ENCODE peak calls at places on chromosomes 11 and 22, in nine cellular contexts. One of them, this sample, is unnamed.

GRCh38 chr11:10076458-10077141 is 217.4 kb downstream of the SBF2 start:
- DNase-seq in H9: peak; percentile 77
- DNase-seq in HCT116: peak; percentile 19
- DNase-seq in IMR-90: peak; percentile 63
- DNase-seq in astrocyte: peak; percentile 10
- DNase-seq in HepG2: peak; percentile 19
- DNase-seq in GM23248: peak; percentile 24
- DNase-seq in K562: peak; percentile 69
- DNase-seq in hepatocyte: peak; percentile 6
- DNase-seq in this sample: no peak

GRCh38 chr11:126359431-126360048 is 4.1 kb downstream of the ST3GAL4 start:
- DNase-seq in H9: no peak
- DNase-seq in HCT116: no peak
- DNase-seq in IMR-90: peak; percentile 37
- DNase-seq in astrocyte: peak; percentile 51
- DNase-seq in HepG2: no peak
- DNase-seq in GM23248: peak; percentile 86
- DNase-seq in K562: no peak
- DNase-seq in hepatocyte: peak; percentile 73
- DNase-seq in this sample: no peak

GRCh38 chr22:49024775-49025440 is 802.8 kb downstream of the BRD1 start:
- DNase-seq in H9: no peak
- DNase-seq in HCT116: no peak
- DNase-seq in IMR-90: no peak
- DNase-seq in astrocyte: no peak
- DNase-seq in HepG2: no peak
- DNase-seq in GM23248: no peak
- DNase-seq in K562: no peak
- DNase-seq in hepatocyte: no peak
- DNase-seq in this sample: no peak

GRCh38 chr11:2304156-2305139 is 2.6 kb downstream of the TSPAN32 start:
- DNase-seq in H9: peak; percentile 31
- DNase-seq in HCT116: no peak
- DNase-seq in IMR-90: no peak
- DNase-seq in astrocyte: no peak
- DNase-seq in HepG2: no peak
- DNase-seq in GM23248: no peak
- DNase-seq in K562: no peak
- DNase-seq in hepatocyte: no peak
- DNase-seq in this sample: no peak

GRCh38 chr11:12222099-12222751 is 111.8 kb downstream of the MICAL2 start:
- DNase-seq in H9: no peak
- DNase-seq in HCT116: no peak
- DNase-seq in IMR-90: no peak
- DNase-seq in astrocyte: peak; percentile 67
- DNase-seq in HepG2: peak; percentile 35
- DNase-seq in GM23248: no peak
- DNase-seq in K562: no peak
- DNase-seq in hepatocyte: no peak
- DNase-seq in this sample: peak; percentile 20

GRCh38 chr11:68770781-68771180 is 19.5 kb upstream of the TESMIN start:
- DNase-seq in H9: no peak
- DNase-seq in HCT116: no peak
- DNase-seq in IMR-90: no peak
- DNase-seq in astrocyte: no peak
- DNase-seq in HepG2: no peak
- DNase-seq in GM23248: no peak
- DNase-seq in K562: no peak
- DNase-seq in hepatocyte: no peak
- DNase-seq in this sample: no peak

GRCh38 chr11:9738126-9738525 is 74.2 kb downstream of the SWAP70 start:
- DNase-seq in H9: no peak
- DNase-seq in HCT116: no peak
- DNase-seq in IMR-90: no peak
- DNase-seq in astrocyte: no peak
- DNase-seq in HepG2: no peak
- DNase-seq in GM23248: no peak
- DNase-seq in K562: no peak
- DNase-seq in hepatocyte: no peak
- DNase-seq in this sample: no peak

GRCh38 chr11:128692750-128693578 is 908 bp upstream of the FLI1 start:
- DNase-seq in H9: peak; percentile 58
- DNase-seq in HCT116: no peak
- DNase-seq in IMR-90: no peak
- DNase-seq in astrocyte: no peak
- DNase-seq in HepG2: no peak
- DNase-seq in GM23248: peak; percentile 87
- DNase-seq in K562: no peak
- DNase-seq in hepatocyte: no peak
- DNase-seq in this sample: no peak

GRCh38 chr11:117300301-117300700 is 9.2 kb downstream of the BACE1-AS start:
- DNase-seq in H9: peak; percentile 63
- DNase-seq in HCT116: no peak
- DNase-seq in IMR-90: peak; percentile 54
- DNase-seq in astrocyte: peak; percentile 52
- DNase-seq in HepG2: peak; percentile 52
- DNase-seq in GM23248: peak; percentile 52
- DNase-seq in K562: no peak
- DNase-seq in hepatocyte: peak; percentile 71
- DNase-seq in this sample: no peak

GRCh38 chr22:35397095-35397904 is 2.6 kb upstream of the MCM5 start:
- DNase-seq in H9: no peak
- DNase-seq in HCT116: no peak
- DNase-seq in IMR-90: peak; percentile 29
- DNase-seq in astrocyte: no peak
- DNase-seq in HepG2: peak; percentile 89
- DNase-seq in GM23248: peak; percentile 26
- DNase-seq in K562: no peak
- DNase-seq in hepatocyte: peak; percentile 41
- DNase-seq in this sample: no peak

GRCh38 chr11:103870821-103871309 is 165.6 kb upstream of the DDI1 start:
- DNase-seq in H9: no peak
- DNase-seq in HCT116: no peak
- DNase-seq in IMR-90: no peak
- DNase-seq in astrocyte: no peak
- DNase-seq in HepG2: no peak
- DNase-seq in GM23248: peak; percentile 26
- DNase-seq in K562: no peak
- DNase-seq in hepatocyte: peak; percentile 45
- DNase-seq in this sample: no peak

GRCh38 chr11:96384156-96384555 is 5.6 kb downstream of the CCDC82 start:
- DNase-seq in H9: no peak
- DNase-seq in HCT116: no peak
- DNase-seq in IMR-90: no peak
- DNase-seq in astrocyte: no peak
- DNase-seq in HepG2: no peak
- DNase-seq in GM23248: no peak
- DNase-seq in K562: no peak
- DNase-seq in hepatocyte: no peak
- DNase-seq in this sample: no peak

GRCh38 chr22:42172385-42173172 is 42.0 kb upstream of the CYP2D6 start:
- DNase-seq in H9: no peak
- DNase-seq in HCT116: no peak
- DNase-seq in IMR-90: peak; percentile 58
- DNase-seq in astrocyte: peak; percentile 32
- DNase-seq in HepG2: peak; percentile 74
- DNase-seq in GM23248: peak; percentile 38
- DNase-seq in K562: no peak
- DNase-seq in hepatocyte: peak; percentile 68
- DNase-seq in this sample: no peak

GRCh38 chr11:103700605-103701004 is 335.8 kb upstream of the DDI1 start:
- DNase-seq in H9: no peak
- DNase-seq in HCT116: no peak
- DNase-seq in IMR-90: peak; percentile 79
- DNase-seq in astrocyte: peak; percentile 77
- DNase-seq in HepG2: no peak
- DNase-seq in GM23248: peak; percentile 95
- DNase-seq in K562: no peak
- DNase-seq in hepatocyte: peak; percentile 7
- DNase-seq in this sample: no peak

GRCh38 chr22:23184764-23185113 is 4.4 kb downstream of the BCR start:
- DNase-seq in H9: no peak
- DNase-seq in HCT116: no peak
- DNase-seq in IMR-90: no peak
- DNase-seq in astrocyte: no peak
- DNase-seq in HepG2: no peak
- DNase-seq in GM23248: no peak
- DNase-seq in K562: no peak
- DNase-seq in hepatocyte: no peak
- DNase-seq in this sample: no peak

GRCh38 chr11:125073616-125074483 is 10.7 kb downstream of the SLC37A2 start:
- DNase-seq in H9: no peak
- DNase-seq in HCT116: no peak
- DNase-seq in IMR-90: no peak
- DNase-seq in astrocyte: no peak
- DNase-seq in HepG2: no peak
- DNase-seq in GM23248: no peak
- DNase-seq in K562: no peak
- DNase-seq in hepatocyte: no peak
- DNase-seq in this sample: no peak

GRCh38 chr11:1470681-1471611 is 15.6 kb downstream of the MOB2 start:
- DNase-seq in H9: no peak
- DNase-seq in HCT116: no peak
- DNase-seq in IMR-90: no peak
- DNase-seq in astrocyte: no peak
- DNase-seq in HepG2: no peak
- DNase-seq in GM23248: no peak
- DNase-seq in K562: no peak
- DNase-seq in hepatocyte: no peak
- DNase-seq in this sample: no peak

GRCh38 chr11:126197277-126197939 is 14.0 kb downstream of the RPUSD4 start:
- DNase-seq in H9: no peak
- DNase-seq in HCT116: no peak
- DNase-seq in IMR-90: peak; percentile 90
- DNase-seq in astrocyte: peak; percentile 64
- DNase-seq in HepG2: no peak
- DNase-seq in GM23248: peak; percentile 8
- DNase-seq in K562: no peak
- DNase-seq in hepatocyte: peak; percentile 39
- DNase-seq in this sample: no peak

GRCh38 chr11:14852571-14853177 is 39.4 kb downstream of the CYP2R1 start:
- DNase-seq in H9: no peak
- DNase-seq in HCT116: peak; percentile 33
- DNase-seq in IMR-90: no peak
- DNase-seq in astrocyte: no peak
- DNase-seq in HepG2: no peak
- DNase-seq in GM23248: no peak
- DNase-seq in K562: peak; percentile 23
- DNase-seq in hepatocyte: peak; percentile 4
- DNase-seq in this sample: no peak

GRCh38 chr22:19757140-19757984 is 3.2 kb upstream of the TBX1 start:
- DNase-seq in H9: no peak
- DNase-seq in HCT116: no peak
- DNase-seq in IMR-90: no peak
- DNase-seq in astrocyte: no peak
- DNase-seq in HepG2: no peak
- DNase-seq in GM23248: no peak
- DNase-seq in K562: no peak
- DNase-seq in hepatocyte: no peak
- DNase-seq in this sample: no peak
- H2AFZ ChIP-seq in H9: no peak overlapping the region
- H2AFZ ChIP-seq in HCT116: no peak overlapping the region
- H2AFZ ChIP-seq in IMR-90: peak overlapping the region; percentile 21
- H2AFZ ChIP-seq in astrocyte: no peak overlapping the region
- H2AFZ ChIP-seq in HepG2: no peak overlapping the region
- H2AFZ ChIP-seq in GM23248: no peak overlapping the region
- H2AFZ ChIP-seq in K562: peak overlapping the region; percentile 75
- H2AFZ ChIP-seq in hepatocyte: no peak overlapping the region
- H2AFZ ChIP-seq in this sample: no peak overlapping the region

GRCh38 chr22:20781272-20781990 is 7.5 kb downstream of the SERPIND1 start:
- DNase-seq in H9: no peak
- DNase-seq in HCT116: no peak
- DNase-seq in IMR-90: peak; percentile 21
- DNase-seq in astrocyte: peak; percentile 30
- DNase-seq in HepG2: no peak
- DNase-seq in GM23248: peak; percentile 38
- DNase-seq in K562: peak; percentile 63
- DNase-seq in hepatocyte: no peak
- DNase-seq in this sample: no peak
- H3K4me1 ChIP-seq in H9: no peaks in the 10 kb centered on the region
- H3K4me1 ChIP-seq in HCT116: peaks cover 19% of the 10 kb centered on the region
- H3K4me1 ChIP-seq in IMR-90: peaks cover 10% of the 10 kb centered on the region
- H3K4me1 ChIP-seq in astrocyte: peaks cover 46% of the 10 kb centered on the region
- H3K4me1 ChIP-seq in HepG2: peaks cover 82% of the 10 kb centered on the region
- H3K4me1 ChIP-seq in GM23248: peaks cover 13% of the 10 kb centered on the region
- H3K4me1 ChIP-seq in K562: peaks cover 21% of the 10 kb centered on the region
- H3K4me1 ChIP-seq in hepatocyte: peaks cover 23% of the 10 kb centered on the region
- H3K4me1 ChIP-seq in this sample: peaks cover 55% of the 10 kb centered on the region

GRCh38 chr22:39177791-39178190 is 25.3 kb upstream of the CBX7 start:
- DNase-seq in H9: no peak
- DNase-seq in HCT116: no peak
- DNase-seq in IMR-90: no peak
- DNase-seq in astrocyte: no peak
- DNase-seq in HepG2: no peak
- DNase-seq in GM23248: no peak
- DNase-seq in K562: no peak
- DNase-seq in hepatocyte: no peak
- DNase-seq in this sample: no peak
- H2AFZ ChIP-seq in H9: no peak overlapping the region
- H2AFZ ChIP-seq in HCT116: no peak overlapping the region
- H2AFZ ChIP-seq in IMR-90: peak overlapping the region; percentile 83
- H2AFZ ChIP-seq in astrocyte: no peak overlapping the region
- H2AFZ ChIP-seq in HepG2: no peak overlapping the region
- H2AFZ ChIP-seq in GM23248: no peak overlapping the region
- H2AFZ ChIP-seq in K562: no peak overlapping the region
- H2AFZ ChIP-seq in hepatocyte: no peak overlapping the region
- H2AFZ ChIP-seq in this sample: no peak overlapping the region

GRCh38 chr11:67445515-67445914 is 2.2 kb upstream of the CORO1B start:
- DNase-seq in H9: no peak
- DNase-seq in HCT116: no peak
- DNase-seq in IMR-90: no peak
- DNase-seq in astrocyte: no peak
- DNase-seq in HepG2: no peak
- DNase-seq in GM23248: no peak
- DNase-seq in K562: no peak
- DNase-seq in hepatocyte: no peak
- DNase-seq in this sample: no peak

GRCh38 chr11:67441082-67441683 is 2.1 kb downstream of the CORO1B start:
- DNase-seq in H9: no peak
- DNase-seq in HCT116: no peak
- DNase-seq in IMR-90: no peak
- DNase-seq in astrocyte: no peak
- DNase-seq in HepG2: no peak
- DNase-seq in GM23248: no peak
- DNase-seq in K562: no peak
- DNase-seq in hepatocyte: no peak
- DNase-seq in this sample: no peak

GRCh38 chr11:67441731-67442401 is 1.4 kb downstream of the CORO1B start:
- DNase-seq in H9: no peak
- DNase-seq in HCT116: no peak
- DNase-seq in IMR-90: no peak
- DNase-seq in astrocyte: no peak
- DNase-seq in HepG2: no peak
- DNase-seq in GM23248: no peak
- DNase-seq in K562: no peak
- DNase-seq in hepatocyte: no peak
- DNase-seq in this sample: no peak

GRCh38 chr11:67440229-67441081 is 2.8 kb downstream of the CORO1B start:
- DNase-seq in H9: no peak
- DNase-seq in HCT116: no peak
- DNase-seq in IMR-90: no peak
- DNase-seq in astrocyte: no peak
- DNase-seq in HepG2: no peak
- DNase-seq in GM23248: no peak
- DNase-seq in K562: no peak
- DNase-seq in hepatocyte: no peak
- DNase-seq in this sample: no peak

GRCh38 chr11:67442504-67443398 is 525 bp downstream of the CORO1B start:
- DNase-seq in H9: no peak
- DNase-seq in HCT116: no peak
- DNase-seq in IMR-90: no peak
- DNase-seq in astrocyte: no peak
- DNase-seq in HepG2: no peak
- DNase-seq in GM23248: peak; percentile 54
- DNase-seq in K562: peak; percentile 35
- DNase-seq in hepatocyte: no peak
- DNase-seq in this sample: no peak
- H3K4me1 ChIP-seq in H9: no peaks in the 10 kb centered on the region
- H3K4me1 ChIP-seq in HCT116: peaks cover 6% of the 10 kb centered on the region
- H3K4me1 ChIP-seq in IMR-90: peaks cover 3% of the 10 kb centered on the region
- H3K4me1 ChIP-seq in astrocyte: peaks cover 12% of the 10 kb centered on the region
- H3K4me1 ChIP-seq in HepG2: peaks cover 27% of the 10 kb centered on the region
- H3K4me1 ChIP-seq in GM23248: peaks cover 3% of the 10 kb centered on the region
- H3K4me1 ChIP-seq in K562: peaks cover 67% of the 10 kb centered on the region
- H3K4me1 ChIP-seq in hepatocyte: peaks cover 16% of the 10 kb centered on the region
- H3K4me1 ChIP-seq in this sample: peaks cover 13% of the 10 kb centered on the region